ENCODE peak calls at places on chromosomes 3 and 15, in five cellular contexts. W is A549, F is K562, U is HepG2, O is GM12878. X is an unnamed sample.
A peak's percentile ranks its signal among the peaks of the same experiment; 100 is the strongest.

GRCh38 chr3:30538787-30539186 is 67.6 kb upstream of the TGFBR2 start:
- DNase-seq in W (peak; percentile 27), F (no peak), U (no peak), O (no peak), X (no peak)

GRCh38 chr15:40871749-40872617 is 2.1 kb downstream of the RHOV start:
- DNase-seq in W (no peak), F (no peak), U (no peak), O (peak; percentile 76), X (peak; percentile 80)

GRCh38 chr3:179927191-179927590 is 109.5 kb downstream of the PEX5L start:
- DNase-seq in W (no peak), F (no peak), U (no peak), O (no peak), X (no peak)

GRCh38 chr3:134711284-134711683 is 60.5 kb upstream of the KY start:
- DNase-seq in W (no peak), F (no peak), U (no peak), O (no peak), X (no peak)

GRCh38 chr3:134459506-134460041 is 26.2 kb downstream of the ANAPC13 start:
- DNase-seq in W (no peak), F (no peak), U (no peak), O (no peak), X (no peak)

GRCh38 chr15:33094336-33094735 is 100.2 kb downstream of the FMN1 start:
- DNase-seq in W (no peak), F (no peak), U (no peak), O (no peak), X (no peak)

GRCh38 chr15:56886450-56886856 is 32.0 kb upstream of the TCF12 start:
- DNase-seq in W (no peak), F (peak; percentile 39), U (peak; percentile 3), O (no peak), X (peak; percentile 21)

GRCh38 chr15:68151277-68151676 is 53.9 kb downstream of the CALML4 start:
- DNase-seq in W (no peak), F (no peak), U (no peak), O (no peak), X (no peak)

GRCh38 chr3:32778389-32778788 is 39.4 kb upstream of the TRIM71 start:
- DNase-seq in W (no peak), F (no peak), U (peak; percentile 53), O (no peak), X (no peak)

GRCh38 chr3:128800241-128801187 is 74.5 kb downstream of the RAB7A start:
- DNase-seq in W (no peak), F (no peak), U (no peak), O (no peak), X (no peak)

GRCh38 chr3:197397812-197398211 is 99.4 kb upstream of the DLG1 start:
- DNase-seq in W (no peak), F (no peak), U (no peak), O (no peak), X (no peak)

GRCh38 chr3:125322166-125322565 is 53.0 kb downstream of the ZNF148 start:
- DNase-seq in W (no peak), F (no peak), U (no peak), O (no peak), X (no peak)

GRCh38 chr3:120471643-120472042 is 20.9 kb upstream of the FSTL1 start:
- DNase-seq in W (no peak), F (no peak), U (no peak), O (no peak), X (no peak)

GRCh38 chr3:69442771-69443197 is 56.9 kb upstream of the FRMD4B start:
- DNase-seq in W (no peak), F (no peak), U (no peak), O (no peak), X (no peak)

GRCh38 chr3:7401418-7401817 is 540.5 kb downstream of the GRM7 start:
- DNase-seq in W (no peak), F (no peak), U (no peak), O (no peak), X (no peak)

GRCh38 chr3:155179966-155180757 is 100.0 kb downstream of the MME start:
- DNase-seq in W (no peak), F (peak; percentile 22), U (no peak), O (no peak), X (peak; percentile 30)
- TF ChIP-seq JUNB in W (no peak), F (no peak), U (no peak), O (no peak), X (no peak)

DNA sequence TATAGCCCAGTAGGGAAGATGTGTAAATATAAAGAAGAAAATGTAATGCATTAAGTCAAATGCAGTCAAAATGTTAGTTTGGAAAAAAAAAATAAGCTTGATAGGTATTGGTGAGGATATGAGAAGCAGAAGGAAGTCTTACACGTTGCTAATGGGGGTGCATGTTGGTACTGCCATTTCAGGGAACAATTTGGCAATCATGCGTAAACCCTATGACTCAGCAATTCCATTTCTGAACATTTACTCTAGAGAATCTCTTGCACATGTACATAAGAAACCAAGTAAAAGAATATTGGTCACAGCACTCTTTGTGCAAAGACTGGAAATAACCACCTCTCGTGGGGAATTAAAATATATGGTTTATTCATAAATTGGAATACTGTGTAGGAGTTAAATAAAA is 35.5 kb upstream of the TIMP4 start:
- DNase-seq in W (peak; percentile 75), F (peak; percentile 22), U (no peak), O (peak; percentile 81), X (no peak)
- H3K4me2 ChIP-seq in W (peak overlapping the region; percentile 80), F (no peak overlapping the region), U (no peak overlapping the region), O (peak overlapping the region; percentile 45), X (no peak overlapping the region)

GRCh38 chr3:13549513-13550256 is 760 bp downstream of the FBLN2 start:
- DNase-seq in W (no peak), F (no peak), U (no peak), O (no peak), X (no peak)

GRCh38 chr3:13548696-13549512 is at the start of gene FBLN2:
- DNase-seq in W (no peak), F (peak; percentile 70), U (no peak), O (no peak), X (peak; percentile 82)

GRCh38 chr3:13547591-13548371 is 1.1 kb upstream of the FBLN2 start:
- DNase-seq in W (no peak), F (no peak), U (no peak), O (no peak), X (peak; percentile 59)

GRCh38 chr3:13550791-13551360 is 2.0 kb downstream of the FBLN2 start:
- DNase-seq in W (no peak), F (no peak), U (no peak), O (no peak), X (no peak)

DNA sequence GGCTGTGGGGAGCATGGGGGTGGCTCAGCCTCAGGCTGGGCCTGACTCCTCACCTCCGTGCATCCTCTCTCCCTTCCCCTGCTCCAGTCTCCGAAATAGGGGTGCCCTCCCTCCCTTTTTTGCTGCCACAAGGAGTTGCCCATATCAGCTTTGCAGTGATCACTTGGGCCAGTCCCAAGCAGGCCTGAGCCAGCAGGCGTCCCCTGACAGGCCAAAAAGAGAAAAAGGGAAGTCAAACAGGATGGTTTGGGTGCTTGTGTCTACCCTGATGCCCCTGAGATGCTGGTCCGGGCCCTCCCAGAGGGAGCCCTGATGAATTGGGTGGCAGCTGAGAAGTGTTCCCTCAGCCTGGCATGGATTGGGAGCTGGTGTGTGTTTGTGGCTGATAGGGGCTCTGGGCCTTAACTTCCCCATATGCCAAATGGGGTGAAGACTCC is 1.4 kb downstream of the FBLN2 start:
- DNase-seq in W (no peak), F (no peak), U (no peak), O (no peak), X (no peak)
- TF ChIP-seq JUNB in W (no peak), F (no peak), U (no peak), O (no peak), X (no peak)

GRCh38 chr15:86006546-86006945 is 73.1 kb upstream of the AGBL1 start:
- DNase-seq in W (no peak), F (no peak), U (no peak), O (no peak), X (no peak)

GRCh38 chr15:86010891-86011290 is 68.8 kb upstream of the AGBL1 start:
- DNase-seq in W (no peak), F (no peak), U (no peak), O (no peak), X (no peak)

GRCh38 chr15:86009727-86010126 is 69.9 kb upstream of the AGBL1 start:
- DNase-seq in W (no peak), F (no peak), U (no peak), O (no peak), X (no peak)

DNA sequence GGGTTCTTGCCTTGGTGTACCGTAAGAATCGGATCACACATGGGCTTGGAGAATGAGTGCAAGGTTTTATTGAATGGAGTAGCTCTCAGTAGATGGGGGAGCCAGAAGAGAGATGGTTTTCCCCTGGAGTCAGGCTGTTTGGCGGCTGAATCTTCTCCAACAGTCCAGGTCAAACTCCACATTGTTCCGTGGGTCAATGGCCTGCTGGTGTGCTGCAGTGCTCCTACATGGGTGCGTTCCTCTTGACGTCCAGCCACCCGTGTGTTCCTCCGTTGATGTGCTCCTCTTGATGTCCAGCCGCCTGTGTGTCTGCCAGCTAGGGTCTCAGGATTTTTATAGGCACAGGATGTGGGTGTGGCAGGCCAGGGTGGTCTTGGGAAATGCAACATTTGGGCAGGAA is 69.3 kb upstream of the AGBL1 start:
- DNase-seq in W (no peak), F (no peak), U (no peak), O (no peak), X (no peak)
- H3K4me2 ChIP-seq in W (no peak overlapping the region), F (no peak overlapping the region), U (no peak overlapping the region), O (no peak overlapping the region), X (no peak overlapping the region)